ENCODE peak calls at places on chromosomes 5 and 9, in six cellular contexts. One of them, this sample, is unnamed.
A peak's percentile ranks its signal among the peaks of the same experiment; 100 is the strongest.

GRCh38 chr9:81317939-81318338 is 371.4 kb downstream of the TLE1 start:
- DNase-seq in IMR-90: no peak
- DNase-seq in endothelial cell: no peak
- DNase-seq in mammary epithelial cell: no peak
- DNase-seq in fibroblast of pulmonary artery: no peak
- DNase-seq in omental fat pad: no peak
- DNase-seq in this sample: no peak

GRCh38 chr9:127788337-127789011 is 2.6 kb downstream of the CDK9 start:
- DNase-seq in IMR-90: no peak
- DNase-seq in endothelial cell: no peak
- DNase-seq in mammary epithelial cell: peak; percentile 46
- DNase-seq in fibroblast of pulmonary artery: no peak
- DNase-seq in omental fat pad: no peak
- DNase-seq in this sample: no peak

GRCh38 chr9:134377976-134378375 is 51.7 kb downstream of the RXRA start:
- DNase-seq in IMR-90: no peak
- DNase-seq in endothelial cell: no peak
- DNase-seq in mammary epithelial cell: peak; percentile 44
- DNase-seq in fibroblast of pulmonary artery: no peak
- DNase-seq in omental fat pad: no peak
- DNase-seq in this sample: no peak

GRCh38 chr9:68732405-68733020 is 27.5 kb downstream of the PIP5K1B start:
- DNase-seq in IMR-90: no peak
- DNase-seq in endothelial cell: no peak
- DNase-seq in mammary epithelial cell: no peak
- DNase-seq in fibroblast of pulmonary artery: no peak
- DNase-seq in omental fat pad: no peak
- DNase-seq in this sample: no peak

GRCh38 chr5:132760601-132761317 is 13.5 kb downstream of the CCNI2 start:
- DNase-seq in IMR-90: no peak
- DNase-seq in endothelial cell: no peak
- DNase-seq in mammary epithelial cell: no peak
- DNase-seq in fibroblast of pulmonary artery: no peak
- DNase-seq in omental fat pad: no peak
- DNase-seq in this sample: no peak

GRCh38 chr5:140481758-140482157 is 65.7 kb upstream of the EIF4EBP3 start:
- DNase-seq in IMR-90: peak; percentile 83
- DNase-seq in endothelial cell: no peak
- DNase-seq in mammary epithelial cell: peak; percentile 1
- DNase-seq in fibroblast of pulmonary artery: peak; percentile 61
- DNase-seq in omental fat pad: no peak
- DNase-seq in this sample: no peak

GRCh38 chr5:39164016-39164415 is 55.3 kb downstream of the FYB1 start:
- DNase-seq in IMR-90: no peak
- DNase-seq in endothelial cell: no peak
- DNase-seq in mammary epithelial cell: no peak
- DNase-seq in fibroblast of pulmonary artery: no peak
- DNase-seq in omental fat pad: no peak
- DNase-seq in this sample: peak; percentile 29

GRCh38 chr5:151509231-151509630 is 61.8 kb downstream of the SLC36A1 start:
- DNase-seq in IMR-90: no peak
- DNase-seq in endothelial cell: no peak
- DNase-seq in mammary epithelial cell: peak; percentile 82
- DNase-seq in fibroblast of pulmonary artery: no peak
- DNase-seq in omental fat pad: no peak
- DNase-seq in this sample: no peak

GRCh38 chr5:138569759-138570158 is 5.4 kb downstream of the HSPA9 start:
- DNase-seq in IMR-90: peak; percentile 40
- DNase-seq in endothelial cell: no peak
- DNase-seq in mammary epithelial cell: no peak
- DNase-seq in fibroblast of pulmonary artery: no peak
- DNase-seq in omental fat pad: no peak
- DNase-seq in this sample: no peak

GRCh38 chr5:32275421-32275765 is 37.3 kb downstream of the MTMR12 start:
- DNase-seq in IMR-90: no peak
- DNase-seq in endothelial cell: no peak
- DNase-seq in mammary epithelial cell: no peak
- DNase-seq in fibroblast of pulmonary artery: peak; percentile 44
- DNase-seq in omental fat pad: no peak
- DNase-seq in this sample: no peak

GRCh38 chr5:60352992-60353391 is 347.0 kb downstream of the DEPDC1B start:
- DNase-seq in IMR-90: no peak
- DNase-seq in endothelial cell: no peak
- DNase-seq in mammary epithelial cell: no peak
- DNase-seq in fibroblast of pulmonary artery: no peak
- DNase-seq in omental fat pad: no peak
- DNase-seq in this sample: no peak

GRCh38 chr5:139088024-139088423 is 110.1 kb downstream of the SIL1 start:
- DNase-seq in IMR-90: peak; percentile 20
- DNase-seq in endothelial cell: no peak
- DNase-seq in mammary epithelial cell: peak; percentile 12
- DNase-seq in fibroblast of pulmonary artery: no peak
- DNase-seq in omental fat pad: no peak
- DNase-seq in this sample: no peak

DNA sequence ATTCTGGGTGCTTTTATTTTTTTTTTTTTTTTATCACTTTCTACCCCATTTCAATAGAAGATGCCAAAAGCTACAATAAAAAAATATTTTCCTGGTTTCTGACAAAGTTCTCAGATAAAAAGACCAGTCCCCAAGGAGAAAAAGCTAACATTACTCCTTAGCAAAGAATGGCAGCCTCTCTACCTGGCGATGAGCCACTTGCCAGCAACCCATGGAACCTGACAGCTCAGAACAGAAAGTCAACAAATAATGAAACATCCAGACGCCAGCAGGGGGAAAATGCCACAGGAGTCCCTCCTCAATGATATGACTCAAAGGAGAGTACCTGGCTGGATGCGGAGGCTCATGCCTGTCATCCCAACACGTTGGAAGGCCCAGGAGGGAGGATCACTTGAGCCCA is 123.2 kb downstream of the MYO10 start:
- DNase-seq in IMR-90: peak; percentile 61
- DNase-seq in endothelial cell: no peak
- DNase-seq in mammary epithelial cell: peak; percentile 55
- DNase-seq in fibroblast of pulmonary artery: peak; percentile 57
- DNase-seq in omental fat pad: no peak
- DNase-seq in this sample: no peak
- TF ChIP-seq CTCF in IMR-90: peak; percentile 7
- TF ChIP-seq CTCF in endothelial cell: no peak
- TF ChIP-seq CTCF in mammary epithelial cell: no peak
- TF ChIP-seq CTCF in fibroblast of pulmonary artery: no peak
- TF ChIP-seq CTCF in omental fat pad: no peak
- TF ChIP-seq CTCF in this sample: no peak

DNA sequence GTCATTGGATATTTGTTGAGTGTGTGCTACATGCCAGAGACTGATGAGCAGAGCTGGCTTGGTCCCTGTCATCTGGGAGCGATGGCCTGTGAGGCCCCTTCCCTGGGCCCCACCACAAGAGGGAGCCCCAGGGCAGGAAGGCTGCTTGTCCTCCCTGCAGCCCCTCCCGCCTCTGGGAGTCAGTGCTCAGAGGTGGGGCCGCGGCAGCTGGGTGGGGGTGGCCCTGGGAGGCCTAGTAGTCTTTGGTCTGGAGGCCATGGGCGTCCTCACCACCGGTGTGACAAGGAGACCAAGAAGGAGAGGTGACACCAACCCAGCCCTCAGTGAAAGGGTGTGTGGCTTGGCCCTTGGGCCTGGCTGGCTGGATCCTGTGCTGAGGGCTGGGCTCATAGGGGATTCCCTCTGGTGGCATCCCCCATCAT is 166.4 kb downstream of the GAPVD1 start:
- DNase-seq in IMR-90: no peak
- DNase-seq in endothelial cell: no peak
- DNase-seq in mammary epithelial cell: peak; percentile 11
- DNase-seq in fibroblast of pulmonary artery: peak; percentile 19
- DNase-seq in omental fat pad: no peak
- DNase-seq in this sample: no peak
- TF ChIP-seq CTCF in IMR-90: peak; percentile 43
- TF ChIP-seq CTCF in endothelial cell: peak; percentile 20
- TF ChIP-seq CTCF in mammary epithelial cell: peak; percentile 66
- TF ChIP-seq CTCF in fibroblast of pulmonary artery: peak; percentile 46
- TF ChIP-seq CTCF in omental fat pad: no peak
- TF ChIP-seq CTCF in this sample: no peak

DNA sequence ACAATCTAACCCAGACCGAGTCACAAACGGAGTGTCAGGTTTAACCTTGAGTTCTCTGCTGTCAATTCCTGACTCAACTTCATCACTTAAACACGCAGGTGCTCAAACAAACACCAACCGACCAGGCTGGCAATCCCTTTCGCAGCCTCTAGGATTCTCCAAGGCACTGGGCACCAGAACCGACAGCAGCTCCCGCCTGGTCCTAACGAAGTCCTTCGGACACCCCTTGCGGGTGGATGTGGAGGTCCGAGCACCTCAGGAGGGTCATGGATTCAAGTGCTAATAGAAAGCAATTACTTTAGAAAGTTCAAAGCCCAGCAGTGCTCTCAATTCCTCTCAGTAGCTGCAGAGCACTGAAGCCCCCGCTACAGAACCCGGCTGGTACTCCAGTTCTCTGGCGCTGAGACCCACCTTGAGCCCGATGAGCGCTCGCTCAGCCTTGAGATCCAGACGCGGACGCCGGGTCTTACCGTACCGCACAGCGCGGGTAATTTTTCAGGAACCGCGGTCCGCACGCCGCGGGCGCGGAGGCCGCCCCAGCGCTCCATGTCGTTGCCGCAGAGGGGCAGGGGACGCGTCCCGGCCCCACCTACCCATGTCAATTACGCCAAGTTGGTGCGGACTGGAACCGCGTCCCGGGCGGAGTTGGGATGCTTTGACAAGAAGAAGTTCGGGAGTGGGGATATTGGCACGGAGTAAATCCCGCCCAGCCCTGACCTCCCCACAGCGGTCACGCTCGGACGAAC is 672 bp downstream of the MARCHF3 start:
- DNase-seq in IMR-90: peak; percentile 65
- DNase-seq in endothelial cell: peak; percentile 64
- DNase-seq in mammary epithelial cell: peak; percentile 70
- DNase-seq in fibroblast of pulmonary artery: peak; percentile 74
- DNase-seq in omental fat pad: no peak
- DNase-seq in this sample: peak; percentile 28
- TF ChIP-seq CTCF in IMR-90: peak; percentile 46
- TF ChIP-seq CTCF in endothelial cell: no peak
- TF ChIP-seq CTCF in mammary epithelial cell: peak; percentile 62
- TF ChIP-seq CTCF in fibroblast of pulmonary artery: peak; percentile 58
- TF ChIP-seq CTCF in omental fat pad: no peak
- TF ChIP-seq CTCF in this sample: no peak

GRCh38 chr9:36833954-36834353 is 200.1 kb downstream of the PAX5 start:
- DNase-seq in IMR-90: no peak
- DNase-seq in endothelial cell: no peak
- DNase-seq in mammary epithelial cell: no peak
- DNase-seq in fibroblast of pulmonary artery: no peak
- DNase-seq in omental fat pad: no peak
- DNase-seq in this sample: no peak
- TF ChIP-seq CTCF in IMR-90: no peak
- TF ChIP-seq CTCF in endothelial cell: no peak
- TF ChIP-seq CTCF in mammary epithelial cell: no peak
- TF ChIP-seq CTCF in fibroblast of pulmonary artery: no peak
- TF ChIP-seq CTCF in omental fat pad: no peak
- TF ChIP-seq CTCF in this sample: no peak

This sample was measured in natural killer cell.